ENCODE peak calls at places on chromosomes 1 and 21, in six cellular contexts. One of them, this sample, is unnamed.

GRCh38 chr1:119646521-119647227 is 1.4 kb downstream of the ZNF697 start:
- DNase-seq in stimulated activated CD4-positive, alpha-beta T cell treated with anti-CD3 and anti-CD28 coated beads, Interleukin-1b, Interleukin-23, amount 100 ng/mL, for 24 hours: no peak
- DNase-seq in NK-92 treated with Interleukin-12 subunit alpha and Interleukin-12 subunit beta, amount 100 ng/mL, for 24 hours: no peak
- DNase-seq in transverse colon: no peak
- DNase-seq in stimulated activated naive CD4-positive, alpha-beta T cell treated with Interleukin-2 at 50 U/mL for 16 hours: no peak
- DNase-seq in AG08396: no peak
- DNase-seq in this sample: no peak

GRCh38 chr1:61004269-61005003 is 77.9 kb upstream of the NFIA start:
- DNase-seq in stimulated activated CD4-positive, alpha-beta T cell treated with anti-CD3 and anti-CD28 coated beads, Interleukin-1b, Interleukin-23, amount 100 ng/mL, for 24 hours: no peak
- DNase-seq in NK-92 treated with Interleukin-12 subunit alpha and Interleukin-12 subunit beta, amount 100 ng/mL, for 24 hours: no peak
- DNase-seq in transverse colon: no peak
- DNase-seq in stimulated activated naive CD4-positive, alpha-beta T cell treated with Interleukin-2 at 50 U/mL for 16 hours: no peak
- DNase-seq in AG08396: no peak
- DNase-seq in this sample: no peak

GRCh38 chr1:41882496-41882895 is 36.2 kb downstream of the HIVEP3 start:
- DNase-seq in stimulated activated CD4-positive, alpha-beta T cell treated with anti-CD3 and anti-CD28 coated beads, Interleukin-1b, Interleukin-23, amount 100 ng/mL, for 24 hours: no peak
- DNase-seq in NK-92 treated with Interleukin-12 subunit alpha and Interleukin-12 subunit beta, amount 100 ng/mL, for 24 hours: no peak
- DNase-seq in transverse colon: no peak
- DNase-seq in stimulated activated naive CD4-positive, alpha-beta T cell treated with Interleukin-2 at 50 U/mL for 16 hours: no peak
- DNase-seq in AG08396: no peak
- DNase-seq in this sample: no peak

GRCh38 chr21:45590726-45591618 is 48.7 kb upstream of the SLC19A1 start:
- DNase-seq in stimulated activated CD4-positive, alpha-beta T cell treated with anti-CD3 and anti-CD28 coated beads, Interleukin-1b, Interleukin-23, amount 100 ng/mL, for 24 hours: peak
- DNase-seq in NK-92 treated with Interleukin-12 subunit alpha and Interleukin-12 subunit beta, amount 100 ng/mL, for 24 hours: no peak
- DNase-seq in transverse colon: peak
- DNase-seq in stimulated activated naive CD4-positive, alpha-beta T cell treated with Interleukin-2 at 50 U/mL for 16 hours: peak
- DNase-seq in AG08396: no peak
- DNase-seq in this sample: peak

GRCh38 chr1:105485207-105485606 is 1571.3 kb upstream of the PRMT6 start:
- DNase-seq in stimulated activated CD4-positive, alpha-beta T cell treated with anti-CD3 and anti-CD28 coated beads, Interleukin-1b, Interleukin-23, amount 100 ng/mL, for 24 hours: no peak
- DNase-seq in NK-92 treated with Interleukin-12 subunit alpha and Interleukin-12 subunit beta, amount 100 ng/mL, for 24 hours: no peak
- DNase-seq in transverse colon: no peak
- DNase-seq in stimulated activated naive CD4-positive, alpha-beta T cell treated with Interleukin-2 at 50 U/mL for 16 hours: no peak
- DNase-seq in AG08396: peak
- DNase-seq in this sample: no peak

GRCh38 chr1:248739580-248740205 is 15.9 kb downstream of the LYPD8 start:
- DNase-seq in stimulated activated CD4-positive, alpha-beta T cell treated with anti-CD3 and anti-CD28 coated beads, Interleukin-1b, Interleukin-23, amount 100 ng/mL, for 24 hours: no peak
- DNase-seq in NK-92 treated with Interleukin-12 subunit alpha and Interleukin-12 subunit beta, amount 100 ng/mL, for 24 hours: no peak
- DNase-seq in transverse colon: no peak
- DNase-seq in stimulated activated naive CD4-positive, alpha-beta T cell treated with Interleukin-2 at 50 U/mL for 16 hours: no peak
- DNase-seq in AG08396: no peak
- DNase-seq in this sample: no peak

GRCh38 chr1:230958370-230958769 is 20.3 kb downstream of the TTC13 start:
- DNase-seq in stimulated activated CD4-positive, alpha-beta T cell treated with anti-CD3 and anti-CD28 coated beads, Interleukin-1b, Interleukin-23, amount 100 ng/mL, for 24 hours: no peak
- DNase-seq in NK-92 treated with Interleukin-12 subunit alpha and Interleukin-12 subunit beta, amount 100 ng/mL, for 24 hours: no peak
- DNase-seq in transverse colon: peak
- DNase-seq in stimulated activated naive CD4-positive, alpha-beta T cell treated with Interleukin-2 at 50 U/mL for 16 hours: no peak
- DNase-seq in AG08396: no peak
- DNase-seq in this sample: no peak

GRCh38 chr1:27153927-27154358 is 982 bp downstream of the SLC9A1 start:
- DNase-seq in stimulated activated CD4-positive, alpha-beta T cell treated with anti-CD3 and anti-CD28 coated beads, Interleukin-1b, Interleukin-23, amount 100 ng/mL, for 24 hours: no peak
- DNase-seq in NK-92 treated with Interleukin-12 subunit alpha and Interleukin-12 subunit beta, amount 100 ng/mL, for 24 hours: no peak
- DNase-seq in transverse colon: no peak
- DNase-seq in stimulated activated naive CD4-positive, alpha-beta T cell treated with Interleukin-2 at 50 U/mL for 16 hours: no peak
- DNase-seq in AG08396: no peak
- DNase-seq in this sample: no peak

GRCh38 chr1:186768906-186769305 is 59.8 kb upstream of the PLA2G4A start:
- DNase-seq in stimulated activated CD4-positive, alpha-beta T cell treated with anti-CD3 and anti-CD28 coated beads, Interleukin-1b, Interleukin-23, amount 100 ng/mL, for 24 hours: no peak
- DNase-seq in NK-92 treated with Interleukin-12 subunit alpha and Interleukin-12 subunit beta, amount 100 ng/mL, for 24 hours: no peak
- DNase-seq in transverse colon: no peak
- DNase-seq in stimulated activated naive CD4-positive, alpha-beta T cell treated with Interleukin-2 at 50 U/mL for 16 hours: no peak
- DNase-seq in AG08396: no peak
- DNase-seq in this sample: no peak

GRCh38 chr1:173392895-173393654 is 84.1 kb upstream of the PRDX6 start:
- DNase-seq in stimulated activated CD4-positive, alpha-beta T cell treated with anti-CD3 and anti-CD28 coated beads, Interleukin-1b, Interleukin-23, amount 100 ng/mL, for 24 hours: no peak
- DNase-seq in NK-92 treated with Interleukin-12 subunit alpha and Interleukin-12 subunit beta, amount 100 ng/mL, for 24 hours: no peak
- DNase-seq in transverse colon: no peak
- DNase-seq in stimulated activated naive CD4-positive, alpha-beta T cell treated with Interleukin-2 at 50 U/mL for 16 hours: no peak
- DNase-seq in AG08396: peak
- DNase-seq in this sample: no peak

GRCh38 chr1:12180315-12180714 is 13.5 kb downstream of the TNFRSF1B start:
- DNase-seq in stimulated activated CD4-positive, alpha-beta T cell treated with anti-CD3 and anti-CD28 coated beads, Interleukin-1b, Interleukin-23, amount 100 ng/mL, for 24 hours: no peak
- DNase-seq in NK-92 treated with Interleukin-12 subunit alpha and Interleukin-12 subunit beta, amount 100 ng/mL, for 24 hours: no peak
- DNase-seq in transverse colon: peak
- DNase-seq in stimulated activated naive CD4-positive, alpha-beta T cell treated with Interleukin-2 at 50 U/mL for 16 hours: no peak
- DNase-seq in AG08396: no peak
- DNase-seq in this sample: no peak

GRCh38 chr1:247681288-247681897 is 1.9 kb upstream of the OR13G1 start:
- DNase-seq in stimulated activated CD4-positive, alpha-beta T cell treated with anti-CD3 and anti-CD28 coated beads, Interleukin-1b, Interleukin-23, amount 100 ng/mL, for 24 hours: peak
- DNase-seq in NK-92 treated with Interleukin-12 subunit alpha and Interleukin-12 subunit beta, amount 100 ng/mL, for 24 hours: peak
- DNase-seq in transverse colon: peak
- DNase-seq in stimulated activated naive CD4-positive, alpha-beta T cell treated with Interleukin-2 at 50 U/mL for 16 hours: no peak
- DNase-seq in AG08396: peak
- DNase-seq in this sample: peak

GRCh38 chr1:14955402-14955801 is 198.1 kb upstream of the TMEM51 start:
- DNase-seq in stimulated activated CD4-positive, alpha-beta T cell treated with anti-CD3 and anti-CD28 coated beads, Interleukin-1b, Interleukin-23, amount 100 ng/mL, for 24 hours: no peak
- DNase-seq in NK-92 treated with Interleukin-12 subunit alpha and Interleukin-12 subunit beta, amount 100 ng/mL, for 24 hours: no peak
- DNase-seq in transverse colon: no peak
- DNase-seq in stimulated activated naive CD4-positive, alpha-beta T cell treated with Interleukin-2 at 50 U/mL for 16 hours: no peak
- DNase-seq in AG08396: no peak
- DNase-seq in this sample: no peak

GRCh38 chr1:44855742-44856141 is 12.7 kb upstream of the PTCH2 start:
- DNase-seq in stimulated activated CD4-positive, alpha-beta T cell treated with anti-CD3 and anti-CD28 coated beads, Interleukin-1b, Interleukin-23, amount 100 ng/mL, for 24 hours: no peak
- DNase-seq in NK-92 treated with Interleukin-12 subunit alpha and Interleukin-12 subunit beta, amount 100 ng/mL, for 24 hours: no peak
- DNase-seq in transverse colon: no peak
- DNase-seq in stimulated activated naive CD4-positive, alpha-beta T cell treated with Interleukin-2 at 50 U/mL for 16 hours: no peak
- DNase-seq in AG08396: no peak
- DNase-seq in this sample: no peak

GRCh38 chr1:153750026-153750995 is 22.5 kb downstream of the INTS3 start:
- DNase-seq in stimulated activated CD4-positive, alpha-beta T cell treated with anti-CD3 and anti-CD28 coated beads, Interleukin-1b, Interleukin-23, amount 100 ng/mL, for 24 hours: no peak
- DNase-seq in NK-92 treated with Interleukin-12 subunit alpha and Interleukin-12 subunit beta, amount 100 ng/mL, for 24 hours: no peak
- DNase-seq in transverse colon: no peak
- DNase-seq in stimulated activated naive CD4-positive, alpha-beta T cell treated with Interleukin-2 at 50 U/mL for 16 hours: no peak
- DNase-seq in AG08396: no peak
- DNase-seq in this sample: no peak

GRCh38 chr1:20633190-20634064 is at the start of gene PINK1:
- DNase-seq in stimulated activated CD4-positive, alpha-beta T cell treated with anti-CD3 and anti-CD28 coated beads, Interleukin-1b, Interleukin-23, amount 100 ng/mL, for 24 hours: peak
- DNase-seq in NK-92 treated with Interleukin-12 subunit alpha and Interleukin-12 subunit beta, amount 100 ng/mL, for 24 hours: peak
- DNase-seq in transverse colon: peak
- DNase-seq in stimulated activated naive CD4-positive, alpha-beta T cell treated with Interleukin-2 at 50 U/mL for 16 hours: peak
- DNase-seq in AG08396: peak
- DNase-seq in this sample: peak

GRCh38 chr1:167943541-167943940 is 6.7 kb upstream of the MPC2 start:
- DNase-seq in stimulated activated CD4-positive, alpha-beta T cell treated with anti-CD3 and anti-CD28 coated beads, Interleukin-1b, Interleukin-23, amount 100 ng/mL, for 24 hours: no peak
- DNase-seq in NK-92 treated with Interleukin-12 subunit alpha and Interleukin-12 subunit beta, amount 100 ng/mL, for 24 hours: no peak
- DNase-seq in transverse colon: no peak
- DNase-seq in stimulated activated naive CD4-positive, alpha-beta T cell treated with Interleukin-2 at 50 U/mL for 16 hours: no peak
- DNase-seq in AG08396: no peak
- DNase-seq in this sample: no peak

GRCh38 chr1:71252900-71253299 is 172.1 kb upstream of the ZRANB2 start:
- DNase-seq in stimulated activated CD4-positive, alpha-beta T cell treated with anti-CD3 and anti-CD28 coated beads, Interleukin-1b, Interleukin-23, amount 100 ng/mL, for 24 hours: no peak
- DNase-seq in NK-92 treated with Interleukin-12 subunit alpha and Interleukin-12 subunit beta, amount 100 ng/mL, for 24 hours: no peak
- DNase-seq in transverse colon: no peak
- DNase-seq in stimulated activated naive CD4-positive, alpha-beta T cell treated with Interleukin-2 at 50 U/mL for 16 hours: no peak
- DNase-seq in AG08396: no peak
- DNase-seq in this sample: no peak

GRCh38 chr1:196400478-196401453 is 207.5 kb downstream of the KCNT2 start:
- DNase-seq in stimulated activated CD4-positive, alpha-beta T cell treated with anti-CD3 and anti-CD28 coated beads, Interleukin-1b, Interleukin-23, amount 100 ng/mL, for 24 hours: no peak
- DNase-seq in NK-92 treated with Interleukin-12 subunit alpha and Interleukin-12 subunit beta, amount 100 ng/mL, for 24 hours: no peak
- DNase-seq in transverse colon: peak
- DNase-seq in stimulated activated naive CD4-positive, alpha-beta T cell treated with Interleukin-2 at 50 U/mL for 16 hours: no peak
- DNase-seq in AG08396: peak
- DNase-seq in this sample: no peak

GRCh38 chr1:112718691-112719418 is 3.7 kb upstream of the PPM1J start:
- DNase-seq in stimulated activated CD4-positive, alpha-beta T cell treated with anti-CD3 and anti-CD28 coated beads, Interleukin-1b, Interleukin-23, amount 100 ng/mL, for 24 hours: peak
- DNase-seq in NK-92 treated with Interleukin-12 subunit alpha and Interleukin-12 subunit beta, amount 100 ng/mL, for 24 hours: peak
- DNase-seq in transverse colon: peak
- DNase-seq in stimulated activated naive CD4-positive, alpha-beta T cell treated with Interleukin-2 at 50 U/mL for 16 hours: peak
- DNase-seq in AG08396: peak
- DNase-seq in this sample: peak

This sample was measured in CD4-positive, CD25-positive, alpha-beta regulatory T cell.